ENCODE peak calls at places on chromosomes 6 and 20, in five cellular contexts. One of them, this sample, is unnamed. For H3K27me3, the result is how much of the 10 kb centered on the place peaks cover.

GRCh38 chr6:2111162-2111677 is 134.2 kb downstream of the GMDS start:
- DNase-seq in adipocyte: peak
- DNase-seq in psoas muscle: no peak
- DNase-seq in Panc1: peak
- DNase-seq in iPS DF 6.9: no peak
- DNase-seq in this sample: no peak

GRCh38 chr20:19631410-19631809 is 126.6 kb upstream of the RIN2 start:
- DNase-seq in Panc1: no peak
- DNase-seq in adipocyte: no peak
- DNase-seq in iPS DF 6.9: no peak
- DNase-seq in psoas muscle: no peak
- DNase-seq in this sample: no peak

GRCh38 chr6:130303436-130303835 is 62.4 kb upstream of the TMEM200A start:
- DNase-seq in adipocyte: peak
- DNase-seq in Panc1: no peak
- DNase-seq in psoas muscle: no peak
- DNase-seq in iPS DF 6.9: no peak
- DNase-seq in this sample: peak

GRCh38 chr6:13418838-13419237 is 68.6 kb downstream of the GFOD1 start:
- DNase-seq in psoas muscle: no peak
- DNase-seq in iPS DF 6.9: no peak
- DNase-seq in Panc1: no peak
- DNase-seq in adipocyte: no peak
- DNase-seq in this sample: no peak

GRCh38 chr20:54848984-54849538 is 373.7 kb downstream of the DOK5 start:
- DNase-seq in psoas muscle: no peak
- DNase-seq in iPS DF 6.9: no peak
- DNase-seq in Panc1: no peak
- DNase-seq in adipocyte: no peak
- DNase-seq in this sample: no peak

GRCh38 chr20:3614509-3614908 is 48.7 kb downstream of the GFRA4 start:
- DNase-seq in Panc1: no peak
- DNase-seq in psoas muscle: no peak
- DNase-seq in iPS DF 6.9: no peak
- DNase-seq in adipocyte: no peak
- DNase-seq in this sample: no peak

GRCh38 chr6:166683477-166683876 is 56.4 kb upstream of the RPS6KA2 start:
- DNase-seq in iPS DF 6.9: no peak
- DNase-seq in adipocyte: no peak
- DNase-seq in Panc1: no peak
- DNase-seq in psoas muscle: no peak
- DNase-seq in this sample: no peak

GRCh38 chr6:164258421-164258820 is 843.9 kb downstream of the QKI start:
- DNase-seq in Panc1: no peak
- DNase-seq in adipocyte: no peak
- DNase-seq in psoas muscle: no peak
- DNase-seq in iPS DF 6.9: no peak
- DNase-seq in this sample: no peak

GRCh38 chr20:57786304-57786942 is 76.6 kb upstream of the PMEPA1 start:
- DNase-seq in iPS DF 6.9: no peak
- DNase-seq in adipocyte: no peak
- DNase-seq in Panc1: no peak
- DNase-seq in psoas muscle: no peak
- DNase-seq in this sample: no peak

GRCh38 chr6:37630281-37630799 is 67.3 kb downstream of the MDGA1 start:
- DNase-seq in iPS DF 6.9: no peak
- DNase-seq in psoas muscle: no peak
- DNase-seq in Panc1: peak
- DNase-seq in adipocyte: peak
- DNase-seq in this sample: peak

GRCh38 chr6:43978473-43979360 is 148.5 kb downstream of the MRPL14 start:
- DNase-seq in Panc1: no peak
- DNase-seq in iPS DF 6.9: no peak
- DNase-seq in adipocyte: peak
- DNase-seq in psoas muscle: no peak
- DNase-seq in this sample: no peak

GRCh38 chr6:14732845-14733757 is 512.8 kb upstream of the JARID2 start:
- DNase-seq in adipocyte: peak
- DNase-seq in Panc1: no peak
- DNase-seq in iPS DF 6.9: no peak
- DNase-seq in psoas muscle: no peak
- DNase-seq in this sample: no peak

GRCh38 chr6:128168244-128168643 is 267.4 kb upstream of the THEMIS start:
- DNase-seq in Panc1: no peak
- DNase-seq in psoas muscle: no peak
- DNase-seq in adipocyte: no peak
- DNase-seq in iPS DF 6.9: no peak
- DNase-seq in this sample: no peak

GRCh38 chr6:40965046-40965445 is 74.0 kb downstream of the UNC5CL start:
- DNase-seq in Panc1: no peak
- DNase-seq in iPS DF 6.9: no peak
- DNase-seq in psoas muscle: no peak
- DNase-seq in adipocyte: no peak
- DNase-seq in this sample: no peak

GRCh38 chr6:5950448-5950847 is 56.3 kb downstream of the NRN1 start:
- DNase-seq in iPS DF 6.9: peak
- DNase-seq in Panc1: no peak
- DNase-seq in psoas muscle: no peak
- DNase-seq in adipocyte: no peak
- DNase-seq in this sample: no peak

GRCh38 chr6:81511423-81511822 is 241.1 kb downstream of the TENT5A start:
- DNase-seq in iPS DF 6.9: no peak
- DNase-seq in psoas muscle: no peak
- DNase-seq in Panc1: no peak
- DNase-seq in adipocyte: peak
- DNase-seq in this sample: no peak

GRCh38 chr20:19583532-19584175 is 174.4 kb upstream of the RIN2 start:
- DNase-seq in adipocyte: peak
- DNase-seq in iPS DF 6.9: peak
- DNase-seq in psoas muscle: peak
- DNase-seq in Panc1: peak
- DNase-seq in this sample: no peak

GRCh38 chr20:19449051-19449450 is 236.6 kb downstream of the SLC24A3 start:
- DNase-seq in adipocyte: peak
- DNase-seq in iPS DF 6.9: no peak
- DNase-seq in Panc1: no peak
- DNase-seq in psoas muscle: no peak
- DNase-seq in this sample: no peak

GRCh38 chr20:9068232-9068781 is 580 bp upstream of the PLCB4 start:
- DNase-seq in Panc1: no peak
- DNase-seq in iPS DF 6.9: no peak
- DNase-seq in psoas muscle: peak
- DNase-seq in adipocyte: peak
- DNase-seq in this sample: no peak

GRCh38 chr20:9071976-9072726 is 3.3 kb downstream of the PLCB4 start:
- DNase-seq in Panc1: no peak
- DNase-seq in adipocyte: peak
- DNase-seq in iPS DF 6.9: no peak
- DNase-seq in psoas muscle: no peak
- DNase-seq in this sample: no peak

GRCh38 chr20:9072741-9073310 is 3.9 kb downstream of the PLCB4 start:
- DNase-seq in iPS DF 6.9: no peak
- DNase-seq in Panc1: no peak
- DNase-seq in adipocyte: no peak
- DNase-seq in psoas muscle: no peak
- DNase-seq in this sample: no peak

GRCh38 chr20:9068896-9069663 is at the start of gene PLCB4:
- DNase-seq in psoas muscle: peak
- DNase-seq in adipocyte: peak
- DNase-seq in Panc1: no peak
- DNase-seq in iPS DF 6.9: no peak
- DNase-seq in this sample: no peak

DNA sequence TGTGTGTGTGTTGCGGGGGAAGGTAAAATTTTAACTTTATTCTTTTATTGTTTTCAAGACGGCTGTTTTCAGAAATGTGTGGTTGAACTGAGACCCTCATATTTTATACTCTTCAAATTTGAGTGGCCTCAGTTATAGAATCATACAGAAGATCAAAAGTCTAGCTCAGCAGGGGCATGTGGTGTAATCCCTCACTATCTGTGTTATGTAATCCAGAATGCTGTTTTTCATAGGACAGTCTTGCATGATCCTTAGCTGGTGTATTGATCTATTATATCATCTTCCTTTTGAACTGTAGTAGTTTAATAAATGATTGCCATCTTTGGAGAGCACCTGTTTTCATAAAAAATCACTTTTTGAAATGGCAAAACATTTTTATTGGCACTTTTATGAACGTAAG is 1.4 kb downstream of the PLCB4 start:
- DNase-seq in adipocyte: no peak
- DNase-seq in Panc1: no peak
- DNase-seq in psoas muscle: no peak
- DNase-seq in iPS DF 6.9: no peak
- DNase-seq in this sample: no peak
- H3K4me3 ChIP-seq in adipocyte: no peak
- H3K4me3 ChIP-seq in Panc1: no peak
- H3K4me3 ChIP-seq in psoas muscle: peak
- H3K4me3 ChIP-seq in iPS DF 6.9: no peak
- H3K4me3 ChIP-seq in this sample: no peak

DNA sequence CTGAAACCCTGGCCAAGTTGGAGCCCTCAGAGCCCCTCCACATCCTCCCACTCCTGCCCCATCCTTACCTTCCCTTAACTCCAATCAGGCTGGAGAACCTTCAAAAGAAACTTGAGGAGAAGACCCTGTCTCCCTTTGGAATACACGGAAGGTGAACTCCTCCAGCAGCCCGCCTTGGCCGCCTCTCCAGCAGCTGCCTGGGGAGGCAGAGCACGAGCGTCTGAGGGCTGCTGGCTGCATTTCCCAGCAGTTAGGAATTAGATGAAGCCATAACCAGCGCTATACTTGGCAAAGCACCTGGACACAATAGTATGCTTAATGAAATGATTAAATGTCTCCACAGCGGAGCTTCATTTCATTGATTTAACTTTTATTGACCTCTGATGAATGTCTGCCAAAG is 73.6 kb downstream of the TMEM242 start:
- DNase-seq in Panc1: no peak
- DNase-seq in iPS DF 6.9: no peak
- DNase-seq in psoas muscle: no peak
- DNase-seq in adipocyte: no peak
- DNase-seq in this sample: no peak
- H3K27me3 ChIP-seq in Panc1: under half
- H3K27me3 ChIP-seq in iPS DF 6.9: under half
- H3K27me3 ChIP-seq in psoas muscle: under half
- H3K27me3 ChIP-seq in adipocyte: under half
- H3K27me3 ChIP-seq in this sample: under half

GRCh38 chr6:9901376-9901775 is 513.5 kb downstream of the TFAP2A start:
- DNase-seq in Panc1: no peak
- DNase-seq in iPS DF 6.9: no peak
- DNase-seq in psoas muscle: no peak
- DNase-seq in adipocyte: no peak
- DNase-seq in this sample: no peak
- H3K4me3 ChIP-seq in Panc1: no peak
- H3K4me3 ChIP-seq in iPS DF 6.9: no peak
- H3K4me3 ChIP-seq in psoas muscle: no peak
- H3K4me3 ChIP-seq in adipocyte: no peak
- H3K4me3 ChIP-seq in this sample: no peak

GRCh38 chr20:46992640-46993035 is 98.0 kb downstream of the EYA2 start:
- DNase-seq in adipocyte: no peak
- DNase-seq in psoas muscle: no peak
- DNase-seq in iPS DF 6.9: no peak
- DNase-seq in Panc1: no peak
- DNase-seq in this sample: no peak

GRCh38 chr20:46994341-46994740 is 99.7 kb downstream of the EYA2 start:
- DNase-seq in iPS DF 6.9: no peak
- DNase-seq in Panc1: no peak
- DNase-seq in psoas muscle: no peak
- DNase-seq in adipocyte: no peak
- DNase-seq in this sample: no peak

GRCh38 chr20:46998497-46999190 is 104.0 kb downstream of the EYA2 start:
- DNase-seq in Panc1: no peak
- DNase-seq in iPS DF 6.9: no peak
- DNase-seq in adipocyte: no peak
- DNase-seq in psoas muscle: no peak
- DNase-seq in this sample: no peak

GRCh38 chr20:46993465-46994095 is 98.9 kb downstream of the EYA2 start:
- DNase-seq in Panc1: no peak
- DNase-seq in adipocyte: no peak
- DNase-seq in psoas muscle: no peak
- DNase-seq in iPS DF 6.9: no peak
- DNase-seq in this sample: no peak

DNA sequence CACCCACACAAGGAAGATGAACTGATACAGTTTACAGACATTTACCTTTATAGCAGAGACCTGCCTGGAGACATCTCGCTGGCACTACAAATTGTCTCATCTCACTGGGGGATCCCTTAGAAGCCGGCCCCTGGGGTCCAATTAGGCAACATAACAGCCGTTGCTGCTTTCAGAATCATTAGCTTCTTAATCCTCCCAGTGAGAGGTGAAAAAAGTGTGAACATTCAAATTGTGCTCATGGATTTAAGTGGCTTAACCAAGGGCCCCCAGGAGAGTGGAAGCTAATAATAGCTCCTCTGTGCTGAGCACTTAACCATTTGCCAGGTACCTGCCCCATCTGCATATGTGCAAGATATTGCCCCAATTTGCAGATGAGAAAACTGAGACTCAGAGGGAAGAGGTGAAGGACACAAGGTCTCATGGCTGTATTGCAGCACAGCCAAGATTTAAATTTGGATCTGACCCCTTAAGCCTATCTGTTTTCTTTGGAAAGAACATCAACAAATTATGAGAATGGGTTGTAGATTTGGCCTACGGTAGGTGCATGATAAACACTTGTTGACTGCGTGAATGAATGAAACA is 101.0 kb downstream of the EYA2 start:
- DNase-seq in adipocyte: no peak
- DNase-seq in iPS DF 6.9: no peak
- DNase-seq in psoas muscle: no peak
- DNase-seq in Panc1: no peak
- DNase-seq in this sample: no peak
- H3K27me3 ChIP-seq in adipocyte: under half
- H3K27me3 ChIP-seq in iPS DF 6.9: under half
- H3K27me3 ChIP-seq in psoas muscle: under half
- H3K27me3 ChIP-seq in Panc1: under half
- H3K27me3 ChIP-seq in this sample: under half